ENCODE peak calls at places on chromosomes 12 and 14, in five cellular contexts. E is type B pancreatic cell, F is psoas muscle, V is dorsolateral prefrontal cortex, G is AG10803. Z is an unnamed sample.

GRCh38 chr14:34113051-34113511 is 162.2 kb upstream of the EGLN3 start:
- DNase-seq in E (no peak), F (no peak), V (no peak), G (peak; percentile 71), Z (peak; percentile 53)

GRCh38 chr12:124727244-124727673 is 136.4 kb downstream of the SCARB1 start:
- DNase-seq in E (no peak), F (peak; percentile 80), V (no peak), G (peak; percentile 69), Z (peak; percentile 88)

GRCh38 chr14:64879635-64880381 is at the start of gene SPTB:
- DNase-seq in E (peak; percentile 69), F (peak; percentile 79), V (peak; percentile 83), G (no peak), Z (peak; percentile 11)

GRCh38 chr12:104152691-104153241 is 14.8 kb upstream of the NFYB start:
- DNase-seq in E (no peak), F (no peak), V (no peak), G (no peak), Z (no peak)

GRCh38 chr14:22973217-22974032 is 8.9 kb downstream of the AJUBA start:
- DNase-seq in E (no peak), F (no peak), V (no peak), G (peak; percentile 70), Z (peak; percentile 57)

GRCh38 chr14:34018564-34019244 is 67.8 kb upstream of the EGLN3 start:
- DNase-seq in E (no peak), F (peak; percentile 48), V (no peak), G (no peak), Z (no peak)

GRCh38 chr12:42299392-42300308 is 26.2 kb downstream of the ZCRB1 start:
- DNase-seq in E (no peak), F (no peak), V (no peak), G (peak; percentile 33), Z (peak; percentile 68)

GRCh38 chr12:2126676-2127406 is 74.1 kb downstream of the CACNA1C start:
- DNase-seq in E (no peak), F (no peak), V (no peak), G (no peak), Z (no peak)

GRCh38 chr12:55745361-55746146 is 2.6 kb downstream of the GDF11 start:
- DNase-seq in E (peak; percentile 86), F (no peak), V (no peak), G (no peak), Z (peak; percentile 56)

GRCh38 chr14:30243157-30243556 is 315.5 kb upstream of the PRKD1 start:
- DNase-seq in E (no peak), F (no peak), V (no peak), G (no peak), Z (no peak)

GRCh38 chr14:70152704-70153103 is 36.0 kb downstream of the SLC8A3 start:
- DNase-seq in E (no peak), F (no peak), V (no peak), G (no peak), Z (no peak)

GRCh38 chr12:5267603-5268423 is 164.1 kb upstream of the NTF3 start:
- DNase-seq in E (no peak), F (no peak), V (no peak), G (peak; percentile 47), Z (no peak)

GRCh38 chr12:442235-442884 is 17.4 kb upstream of the B4GALNT3 start:
- DNase-seq in E (no peak), F (no peak), V (peak; percentile 57), G (peak; percentile 37), Z (peak; percentile 62)

GRCh38 chr12:122811777-122812176 is 23.5 kb upstream of the HIP1R start:
- DNase-seq in E (no peak), F (no peak), V (no peak), G (no peak), Z (no peak)

DNA sequence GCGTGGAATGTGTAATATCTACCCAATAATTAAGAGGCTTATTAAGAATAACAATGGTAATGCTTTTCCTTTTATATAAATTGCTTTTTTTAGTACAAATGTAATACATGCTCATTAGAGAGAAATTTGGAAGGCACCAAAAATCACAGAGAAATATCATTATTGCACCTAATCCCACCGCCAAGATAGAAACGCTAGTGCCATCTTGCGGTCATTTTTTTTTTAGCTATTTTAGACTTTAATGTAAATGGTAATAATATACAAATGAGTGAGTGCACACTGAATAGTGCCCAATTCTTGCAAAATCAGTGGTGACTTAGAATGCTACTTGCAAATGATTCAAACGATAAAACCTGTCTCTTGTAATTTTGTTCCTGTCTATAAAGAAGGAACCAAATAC is 576.8 kb upstream of the TMEM132C start:
- DNase-seq in E (no peak), F (no peak), V (no peak), G (no peak), Z (no peak)
- TF ChIP-seq CTCF in E (peak; percentile 65), F (no peak), V (no peak), G (peak; percentile 35), Z (no peak)

GRCh38 chr14:103558071-103558882 is 4.2 kb downstream of the BAG5 start:
- DNase-seq in E (no peak), F (no peak), V (no peak), G (peak; percentile 83), Z (peak; percentile 50)

GRCh38 chr14:103562135-103562384 is 397 bp downstream of the BAG5 start:
- DNase-seq in E (no peak), F (no peak), V (no peak), G (no peak), Z (peak; percentile 39)

GRCh38 chr14:103561381-103562134 is 899 bp downstream of the BAG5 start:
- DNase-seq in E (no peak), F (peak; percentile 59), V (no peak), G (peak; percentile 56), Z (peak; percentile 37)

GRCh38 chr14:103562385-103563088 is at the start of the genes BAG5 and COA8:
- DNase-seq in E (peak; percentile 92), F (peak; percentile 88), V (peak; percentile 85), G (peak; percentile 84), Z (peak; percentile 93)

GRCh38 chr14:103563089-103563620 is 395 bp downstream of the COA8 start:
- DNase-seq in E (no peak), F (no peak), V (no peak), G (no peak), Z (no peak)
- TF ChIP-seq CTCF in E (no peak), F (no peak), V (no peak), G (no peak), Z (no peak)

DNA sequence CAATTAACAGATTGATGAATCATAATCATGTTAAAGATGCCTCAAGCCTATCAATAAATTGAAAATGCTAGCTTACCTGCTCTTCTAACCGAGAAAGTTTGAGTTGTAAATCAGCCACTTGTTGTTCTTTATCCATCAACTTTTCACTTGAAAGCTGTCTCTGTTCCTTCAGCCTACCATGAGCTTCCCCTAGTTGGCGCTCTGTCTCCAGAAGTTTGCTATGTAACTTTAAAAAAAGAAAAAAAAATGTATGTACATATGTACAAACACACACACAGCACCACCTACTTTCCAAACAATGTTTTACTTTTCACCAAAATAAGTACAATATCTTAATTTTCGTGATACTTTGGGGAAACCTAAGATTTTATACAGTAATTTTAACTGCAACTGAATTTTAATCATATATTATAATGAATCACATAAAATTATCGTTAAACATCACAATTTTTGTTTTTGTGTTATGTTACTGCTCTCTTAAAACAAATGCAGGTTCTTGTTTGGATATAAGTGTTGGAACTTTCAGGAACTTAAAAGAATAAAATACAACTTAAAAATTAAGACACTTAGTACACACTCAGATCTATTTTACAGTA is 101.2 kb downstream of the EEA1 start:
- DNase-seq in E (no peak), F (no peak), V (no peak), G (peak; percentile 40), Z (peak; percentile 67)
- TF ChIP-seq CTCF in E (peak; percentile 74), F (peak; percentile 50), V (peak; percentile 12), G (peak; percentile 87), Z (peak; percentile 79)

GRCh38 chr12:99390707-99391106 is 256.8 kb upstream of the GARIN6 start:
- DNase-seq in E (no peak), F (peak; percentile 7), V (peak; percentile 97), G (no peak), Z (no peak)
- TF ChIP-seq CTCF in E (peak; percentile 60), F (no peak), V (no peak), G (peak; percentile 40), Z (no peak)

GRCh38 chr12:116184766-116185165 is 92.7 kb downstream of the MED13L start:
- DNase-seq in E (no peak), F (no peak), V (no peak), G (no peak), Z (no peak)

GRCh38 chr12:116186482-116187157 is 90.9 kb downstream of the MED13L start:
- DNase-seq in E (no peak), F (no peak), V (no peak), G (peak; percentile 25), Z (peak; percentile 39)

GRCh38 chr12:116188581-116188980 is 88.9 kb downstream of the MED13L start:
- DNase-seq in E (no peak), F (no peak), V (no peak), G (no peak), Z (no peak)

GRCh38 chr12:116187158-116187511 is 90.4 kb downstream of the MED13L start:
- DNase-seq in E (no peak), F (no peak), V (no peak), G (no peak), Z (no peak)

DNA sequence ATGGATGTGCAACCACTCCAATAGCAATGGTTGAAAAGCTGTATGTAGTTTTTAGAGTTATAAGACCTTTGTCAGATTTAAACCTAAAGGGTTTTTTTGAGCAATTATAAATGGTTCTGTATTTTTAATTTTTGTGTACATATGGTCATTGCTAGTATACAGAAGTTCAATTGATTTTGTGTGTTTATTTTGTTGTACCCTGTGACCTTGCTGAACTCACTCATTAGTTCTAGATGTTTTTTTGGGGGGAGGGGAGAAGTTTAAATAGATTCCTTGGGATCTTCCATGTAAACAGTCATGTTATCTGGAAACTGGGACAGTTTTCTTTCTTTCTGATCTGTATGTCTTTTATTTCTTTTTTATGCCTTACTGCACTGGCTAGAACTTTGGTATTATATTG is 87.8 kb downstream of the MED13L start:
- DNase-seq in E (no peak), F (no peak), V (no peak), G (no peak), Z (no peak)
- TF ChIP-seq CTCF in E (no peak), F (no peak), V (no peak), G (no peak), Z (no peak)

Z was measured in foreskin fibroblast.